ENCODE peak calls at places on chromosomes 3 and 15, in nine cellular contexts. H is sciatic nerve; N is substantia nigra; G is GM23248; M is central memory CD4-positive, alpha-beta T cell; E is activated CD4-positive, alpha-beta T cell treated with anti-CD3 and anti-CD28 coated beads for 24 hours; K is T-helper 2 cell; V is activated T-cell treated with anti-CD3 and anti-CD28 coated beads for 4 hours; D is Daoy. Q is an unnamed sample.

GRCh38 chr3:30551927-30552326 is 54.5 kb upstream of the TGFBR2 start:
- DNase-seq in H (no peak), N (no peak), G (no peak), M (no peak), E (no peak), K (no peak), V (no peak), D (no peak), Q (no peak)

GRCh38 chr15:71458089-71458660 is 342.9 kb downstream of the THSD4 start:
- DNase-seq in H (no peak), N (no peak), G (no peak), M (no peak), E (no peak), K (no peak), V (no peak), D (no peak), Q (no peak)

GRCh38 chr3:192845196-192845855 is 72.3 kb downstream of the MB21D2 start:
- DNase-seq in H (no peak), N (no peak), G (peak), M (no peak), E (no peak), K (no peak), V (no peak), D (peak), Q (no peak)

GRCh38 chr3:170893894-170894293 is 14.5 kb downstream of the EIF5A2 start:
- DNase-seq in H (no peak), N (no peak), G (no peak), M (no peak), E (no peak), K (no peak), V (no peak), D (no peak), Q (no peak)

GRCh38 chr3:115803661-115804060 is 180.4 kb downstream of the GAP43 start:
- DNase-seq in H (no peak), N (no peak), G (no peak), M (no peak), E (no peak), K (no peak), V (no peak), D (no peak), Q (no peak)

GRCh38 chr3:53067571-53067970 is 21.7 kb upstream of the SFMBT1 start:
- DNase-seq in H (no peak), N (no peak), G (no peak), M (no peak), E (no peak), K (no peak), V (no peak), D (no peak), Q (no peak)

GRCh38 chr3:10527295-10528016 is 22.1 kb upstream of the ATP2B2 start:
- DNase-seq in H (no peak), N (no peak), G (no peak), M (no peak), E (no peak), K (no peak), V (no peak), D (no peak), Q (no peak)

GRCh38 chr15:67175643-67176071 is 78.8 kb downstream of the AAGAB start:
- DNase-seq in H (peak), N (no peak), G (peak), M (no peak), E (no peak), K (peak), V (no peak), D (peak), Q (no peak)

GRCh38 chr3:102457644-102458043 is 22.8 kb downstream of the ZPLD1 start:
- DNase-seq in H (no peak), N (no peak), G (no peak), M (no peak), E (no peak), K (no peak), V (no peak), D (no peak), Q (no peak)

GRCh38 chr15:50945725-50946124 is 37.2 kb downstream of the AP4E1 start:
- DNase-seq in H (no peak), N (no peak), G (peak), M (no peak), E (no peak), K (no peak), V (no peak), D (peak), Q (peak)

GRCh38 chr3:63588897-63589296 is 63.6 kb upstream of the SNTN start:
- DNase-seq in H (no peak), N (no peak), G (no peak), M (no peak), E (no peak), K (no peak), V (no peak), D (no peak), Q (peak)